ENCODE peak calls at places on chromosomes 16 and 17, in eight cellular contexts. Y is GM23248, T is mesenchymal stem cell, U is Karpas-422, D is fibroblast of lung, R is IMR-90, V is PC-3, O is MM.1S. K is an unnamed sample.

GRCh38 chr16:77062878-77063566 is 128.0 kb upstream of the MON1B start:
- DNase-seq in R (no peak), T (peak; percentile 43), O (no peak), U (no peak), D (no peak), Y (no peak), V (no peak), K (no peak)

GRCh38 chr17:78951967-78952551 is 26.9 kb upstream of the TIMP2 start:
- DNase-seq in U (no peak), D (no peak), V (no peak), R (peak; percentile 44), T (peak; percentile 49), O (no peak), Y (no peak), K (peak; percentile 74)

GRCh38 chr16:19589771-19590302 is 34.3 kb downstream of the VPS35L start:
- DNase-seq in T (peak; percentile 86), O (no peak), D (peak; percentile 38), V (no peak), U (no peak), R (peak; percentile 84), Y (peak; percentile 91), K (peak; percentile 77)

GRCh38 chr17:2076461-2076984 is 21.6 kb downstream of the HIC1 start:
- DNase-seq in U (no peak), Y (no peak), O (no peak), T (peak; percentile 61), V (no peak), R (peak; percentile 45), D (no peak), K (peak; percentile 66)

GRCh38 chr16:78240459-78241222 is 141.2 kb downstream of the WWOX start:
- DNase-seq in T (no peak), D (no peak), R (no peak), Y (no peak), U (no peak), O (no peak), V (peak; percentile 61), K (peak; percentile 45)

GRCh38 chr17:7293131-7293557 is 1.3 kb downstream of the YBX2 start:
- DNase-seq in O (no peak), Y (peak; percentile 36), R (no peak), U (no peak), T (no peak), V (no peak), D (no peak), K (peak; percentile 91)

GRCh38 chr16:66900721-66901441 is 17.8 kb downstream of the CDH16 start:
- DNase-seq in U (no peak), T (no peak), V (no peak), D (no peak), R (no peak), O (no peak), Y (no peak), K (peak; percentile 65)

GRCh38 chr17:78164748-78165607 is 3.4 kb upstream of the SYNGR2 start:
- DNase-seq in U (no peak), D (no peak), R (no peak), Y (no peak), O (no peak), T (no peak), V (no peak), K (peak; percentile 73)

GRCh38 chr16:18979936-18980335 is 3.8 kb upstream of the TMC7 start:
- DNase-seq in T (no peak), R (no peak), D (no peak), U (no peak), O (no peak), V (peak; percentile 19), Y (no peak), K (no peak)

GRCh38 chr17:78875738-78876597 is 27.0 kb downstream of the CEP295NL start:
- DNase-seq in U (no peak), Y (peak; percentile 29), V (peak; percentile 52), T (peak; percentile 75), O (no peak), R (peak; percentile 47), D (peak; percentile 68), K (peak; percentile 82)

GRCh38 chr16:13873835-13874438 is 46.0 kb upstream of the ERCC4 start:
- DNase-seq in R (peak; percentile 2), D (peak; percentile 7), U (no peak), O (no peak), T (peak; percentile 6), V (peak; percentile 28), Y (peak; percentile 21), K (no peak)

GRCh38 chr16:46830417-46830901 is 521 bp downstream of the C16orf87 start:
- DNase-seq in O (peak; percentile 52), U (peak; percentile 75), T (no peak), V (peak; percentile 5), D (peak; percentile 20), R (no peak), Y (peak; percentile 67), K (peak; percentile 79)

GRCh38 chr17:71183083-71183697 is 937.6 kb upstream of the SOX9 start:
- DNase-seq in D (no peak), R (no peak), O (no peak), T (no peak), U (no peak), Y (no peak), V (no peak), K (no peak)

GRCh38 chr17:49372428-49372827 is 10.4 kb upstream of the ZNF652 start:
- DNase-seq in V (no peak), R (no peak), T (no peak), O (no peak), U (no peak), Y (no peak), D (no peak), K (no peak)

GRCh38 chr17:34840758-34841157 is 120.5 kb downstream of the CCT6B start:
- DNase-seq in D (no peak), Y (no peak), U (peak; percentile 89), V (no peak), R (no peak), O (peak; percentile 41), T (no peak), K (no peak)

GRCh38 chr16:2191446-2191706 is 5.0 kb downstream of the CASKIN1 start:
- DNase-seq in Y (no peak), U (no peak), D (no peak), V (no peak), T (no peak), O (no peak), R (no peak), K (peak; percentile 81)

DNA sequence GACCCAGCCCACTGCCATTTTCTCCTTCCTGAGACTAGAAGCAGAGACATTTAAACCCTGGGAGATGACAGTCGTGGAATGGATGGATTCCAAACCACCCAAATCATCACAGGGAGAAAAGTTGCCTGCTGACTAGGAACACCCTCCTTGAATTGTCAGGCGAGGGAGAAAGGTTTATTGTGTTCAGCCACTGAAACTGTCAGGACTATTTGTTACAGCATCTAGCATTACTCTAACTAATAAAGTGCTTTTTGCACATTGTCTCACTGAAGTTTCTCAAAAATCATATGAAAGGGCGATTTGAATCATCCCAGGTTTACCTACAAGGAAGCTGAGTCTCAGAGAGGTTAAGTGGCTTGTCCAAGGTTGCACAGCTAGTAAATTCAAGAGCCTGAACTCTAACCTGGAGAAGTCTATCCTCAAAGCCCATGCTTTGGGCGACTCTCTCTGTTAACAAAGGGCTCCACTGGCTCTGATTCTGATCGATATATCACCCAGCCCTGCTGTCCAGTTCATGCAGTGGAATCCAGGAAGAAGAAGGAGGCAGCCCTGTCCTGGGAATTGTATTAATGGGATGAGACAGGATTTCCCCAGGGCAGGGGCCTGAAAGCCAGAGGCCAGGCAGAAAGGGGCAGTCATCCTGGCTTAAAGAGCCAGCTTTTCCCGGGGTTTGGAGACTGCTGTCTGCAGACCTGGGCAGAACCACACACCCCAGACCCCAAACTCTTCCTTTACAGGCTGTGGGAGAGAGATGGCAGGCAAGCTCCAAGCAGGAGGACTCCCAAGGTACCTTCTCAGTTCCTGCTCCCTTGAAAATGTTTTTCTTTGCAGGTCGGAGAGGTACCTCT is 37.5 kb downstream of the IRX3 start:
- DNase-seq in T (no peak), V (no peak), U (no peak), Y (no peak), O (no peak), D (no peak), R (no peak), K (no peak)
- H2AFZ ChIP-seq in T (no peak overlapping the region), V (no peak overlapping the region), U (no peak overlapping the region), Y (no peak overlapping the region), O (no peak overlapping the region), D (no peak overlapping the region), R (no peak overlapping the region), K (no peak overlapping the region)

GRCh38 chr16:8798535-8799157 is 1.0 kb downstream of the PMM2 start:
- DNase-seq in Y (peak; percentile 45), U (no peak), R (no peak), V (peak; percentile 5), O (peak; percentile 43), D (peak; percentile 3), T (peak; percentile 26), K (no peak)

GRCh38 chr16:8798174-8798527 is 512 bp downstream of the PMM2 start:
- DNase-seq in U (peak; percentile 76), T (no peak), O (no peak), R (peak; percentile 36), D (no peak), Y (peak; percentile 71), V (peak; percentile 4), K (no peak)

GRCh38 chr16:8797364-8798173 is at the start of the genes PMM2 and TMEM186:
- DNase-seq in T (peak; percentile 97), D (peak; percentile 96), Y (peak; percentile 99), U (peak; percentile 99), O (peak; percentile 98), V (peak; percentile 93), R (peak; percentile 95), K (peak; percentile 97)

GRCh38 chr16:8804313-8804712 is 6.7 kb downstream of the PMM2 start:
- DNase-seq in Y (no peak), T (no peak), D (no peak), O (no peak), V (no peak), U (no peak), R (no peak), K (no peak)

DNA sequence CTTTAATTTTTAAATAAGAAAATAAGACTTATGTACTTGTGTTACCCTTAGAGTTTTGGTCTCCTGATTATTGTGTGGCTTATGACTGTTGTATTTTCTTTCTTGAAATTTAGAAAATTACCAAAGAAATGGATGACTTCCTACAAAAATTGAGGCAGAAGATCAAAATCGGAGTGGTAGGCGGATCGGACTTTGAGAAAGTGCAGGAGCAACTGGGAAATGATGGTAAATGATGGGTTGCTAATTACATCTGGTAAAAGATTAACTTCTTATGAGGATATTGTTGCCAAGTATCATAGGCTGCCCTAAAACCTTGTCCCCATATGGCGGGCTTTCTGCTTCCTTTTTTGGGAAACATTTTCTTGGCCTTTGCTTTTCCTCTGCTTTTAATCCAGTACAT is 4.0 kb downstream of the PMM2 start:
- DNase-seq in D (no peak), Y (no peak), U (no peak), V (no peak), O (no peak), R (no peak), T (no peak), K (no peak)
- H3K36me3 ChIP-seq in D (peaks cover 16% of the 10 kb centered on the region), Y (peaks cover 50% of the 10 kb centered on the region), U (peaks cover 26% of the 10 kb centered on the region), V (peaks cover 24% of the 10 kb centered on the region), O (peaks cover 22% of the 10 kb centered on the region), R (peaks cover 38% of the 10 kb centered on the region), T (peaks cover 34% of the 10 kb centered on the region), K (peaks cover 63% of the 10 kb centered on the region)

GRCh38 chr17:47650525-47651522 is 1.1 kb downstream of the KPNB1 start:
- DNase-seq in O (peak; percentile 98), V (peak; percentile 99), T (peak; percentile 97), R (peak; percentile 94), D (peak; percentile 96), Y (peak; percentile 98), U (peak; percentile 99), K (peak; percentile 95)
- H2AFZ ChIP-seq in O (no peak overlapping the region), V (peak overlapping the region; percentile 53), T (no peak overlapping the region), R (peak overlapping the region; percentile 77), D (no peak overlapping the region), Y (peak overlapping the region; percentile 11), U (no peak overlapping the region), K (peak overlapping the region; percentile 25)

DNA sequence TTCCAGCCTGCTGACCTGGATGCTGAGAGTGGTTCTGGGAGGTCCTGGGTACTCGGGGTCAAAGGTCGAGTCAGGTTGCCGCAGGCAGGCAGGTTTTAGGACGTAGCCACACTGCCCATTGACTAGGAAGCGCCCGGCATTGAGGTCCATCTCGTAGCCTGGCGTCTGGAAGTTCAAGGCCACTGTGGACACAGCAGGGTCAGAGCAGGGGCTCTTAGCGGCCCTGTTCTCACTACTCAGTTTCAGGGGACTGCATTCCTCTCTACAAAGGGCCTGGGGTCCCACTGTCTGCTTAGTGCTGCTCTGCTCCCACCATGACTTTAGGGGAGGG is 18.9 kb downstream of the PLCD3 start:
- DNase-seq in R (no peak), V (no peak), T (no peak), Y (no peak), U (no peak), D (no peak), O (no peak), K (peak; percentile 59)
- H3K36me3 ChIP-seq in R (peaks cover 43% of the 10 kb centered on the region), V (no peaks in the 10 kb centered on the region), T (peaks cover 66% of the 10 kb centered on the region), Y (no peaks in the 10 kb centered on the region), U (no peaks in the 10 kb centered on the region), D (peaks cover 22% of the 10 kb centered on the region), O (no peaks in the 10 kb centered on the region), K (peaks cover 3% of the 10 kb centered on the region)